ENCODE peak calls at places on chromosomes 16 and 17, in four cellular contexts. One of them, this sample, is unnamed.

GRCh38 chr17:35214192-35214591 is 20.0 kb upstream of the SLC35G3 start:
- DNase-seq in transverse colon: no peak
- DNase-seq in left lung: no peak
- DNase-seq in brain microvascular endothelial cell: no peak
- DNase-seq in this sample: no peak

GRCh38 chr17:50817142-50817751 is 18.1 kb upstream of the WFIKKN2 start:
- DNase-seq in left lung: no peak
- DNase-seq in brain microvascular endothelial cell: no peak
- DNase-seq in transverse colon: peak
- DNase-seq in this sample: peak

GRCh38 chr16:75246504-75247205 is 4.8 kb downstream of the BCAR1 start:
- DNase-seq in left lung: no peak
- DNase-seq in transverse colon: no peak
- DNase-seq in brain microvascular endothelial cell: peak
- DNase-seq in this sample: peak

GRCh38 chr16:76487411-76488064 is 210.3 kb downstream of the CNTNAP4 start:
- DNase-seq in left lung: no peak
- DNase-seq in transverse colon: no peak
- DNase-seq in brain microvascular endothelial cell: no peak
- DNase-seq in this sample: no peak

GRCh38 chr17:67995568-67996191 is 589 bp downstream of the C17orf58 start:
- DNase-seq in left lung: no peak
- DNase-seq in brain microvascular endothelial cell: no peak
- DNase-seq in transverse colon: peak
- DNase-seq in this sample: peak

GRCh38 chr17:72876413-72876812 is 216.1 kb downstream of the SLC39A11 start:
- DNase-seq in brain microvascular endothelial cell: no peak
- DNase-seq in left lung: no peak
- DNase-seq in transverse colon: no peak
- DNase-seq in this sample: no peak

GRCh38 chr16:2486645-2487516 is 12.0 kb downstream of the TBC1D24 start:
- DNase-seq in brain microvascular endothelial cell: no peak
- DNase-seq in left lung: peak
- DNase-seq in transverse colon: peak
- DNase-seq in this sample: peak

GRCh38 chr16:424033-424622 is 1.3 kb upstream of the RAB11FIP3 start:
- DNase-seq in brain microvascular endothelial cell: peak
- DNase-seq in left lung: peak
- DNase-seq in transverse colon: peak
- DNase-seq in this sample: peak

GRCh38 chr17:81576621-81577277 is 24.6 kb upstream of the FAAP100 start:
- DNase-seq in transverse colon: no peak
- DNase-seq in left lung: no peak
- DNase-seq in brain microvascular endothelial cell: peak
- DNase-seq in this sample: peak

GRCh38 chr16:2142942-2143868 is 5.2 kb upstream of the RAB26 start:
- DNase-seq in brain microvascular endothelial cell: no peak
- DNase-seq in transverse colon: no peak
- DNase-seq in left lung: no peak
- DNase-seq in this sample: no peak

GRCh38 chr17:64212122-64212521 is 50.9 kb downstream of the TEX2 start:
- DNase-seq in left lung: no peak
- DNase-seq in transverse colon: no peak
- DNase-seq in brain microvascular endothelial cell: peak
- DNase-seq in this sample: peak

GRCh38 chr16:75208242-75208825 is 1.4 kb upstream of the CTRB2 start:
- DNase-seq in brain microvascular endothelial cell: no peak
- DNase-seq in transverse colon: no peak
- DNase-seq in left lung: no peak
- DNase-seq in this sample: no peak

GRCh38 chr17:6660765-6661463 is 9.4 kb downstream of the C17orf100 start:
- DNase-seq in left lung: no peak
- DNase-seq in transverse colon: no peak
- DNase-seq in brain microvascular endothelial cell: no peak
- DNase-seq in this sample: no peak

GRCh38 chr17:50150354-50151040 is at the start of gene PPP1R9B:
- DNase-seq in left lung: no peak
- DNase-seq in brain microvascular endothelial cell: no peak
- DNase-seq in transverse colon: no peak
- DNase-seq in this sample: no peak

GRCh38 chr17:60525347-60525623 is 757 bp downstream of the APPBP2 start:
- DNase-seq in left lung: no peak
- DNase-seq in brain microvascular endothelial cell: no peak
- DNase-seq in transverse colon: no peak
- DNase-seq in this sample: no peak

GRCh38 chr17:19262650-19263620 is 25.8 kb downstream of the EPN2 start:
- DNase-seq in transverse colon: no peak
- DNase-seq in brain microvascular endothelial cell: peak
- DNase-seq in left lung: no peak
- DNase-seq in this sample: peak

GRCh38 chr17:64941761-64942160 is 22.5 kb upstream of the LRRC37A3 start:
- DNase-seq in left lung: no peak
- DNase-seq in brain microvascular endothelial cell: no peak
- DNase-seq in transverse colon: no peak
- DNase-seq in this sample: no peak

GRCh38 chr17:6195123-6195522 is 124.9 kb downstream of the WSCD1 start:
- DNase-seq in left lung: no peak
- DNase-seq in brain microvascular endothelial cell: no peak
- DNase-seq in transverse colon: no peak
- DNase-seq in this sample: no peak

GRCh38 chr17:16374129-16374528 is 6.8 kb upstream of the UBB start:
- DNase-seq in left lung: no peak
- DNase-seq in transverse colon: peak
- DNase-seq in brain microvascular endothelial cell: peak
- DNase-seq in this sample: peak

GRCh38 chr16:51937771-51938170 is 609.2 kb downstream of the TOX3 start:
- DNase-seq in transverse colon: no peak
- DNase-seq in left lung: no peak
- DNase-seq in brain microvascular endothelial cell: peak
- DNase-seq in this sample: peak

GRCh38 chr16:66900721-66901441 is 17.8 kb downstream of the CDH16 start:
- DNase-seq in transverse colon: peak
- DNase-seq in left lung: peak
- DNase-seq in brain microvascular endothelial cell: no peak
- DNase-seq in this sample: no peak

GRCh38 chr16:30557397-30557949 is 701 bp downstream of the ZNF764 start:
- DNase-seq in transverse colon: no peak
- DNase-seq in left lung: no peak
- DNase-seq in brain microvascular endothelial cell: no peak
- DNase-seq in this sample: no peak

GRCh38 chr17:17304521-17304985 is 1.4 kb downstream of the NT5M start:
- DNase-seq in brain microvascular endothelial cell: no peak
- DNase-seq in transverse colon: no peak
- DNase-seq in left lung: no peak
- DNase-seq in this sample: no peak

DNA sequence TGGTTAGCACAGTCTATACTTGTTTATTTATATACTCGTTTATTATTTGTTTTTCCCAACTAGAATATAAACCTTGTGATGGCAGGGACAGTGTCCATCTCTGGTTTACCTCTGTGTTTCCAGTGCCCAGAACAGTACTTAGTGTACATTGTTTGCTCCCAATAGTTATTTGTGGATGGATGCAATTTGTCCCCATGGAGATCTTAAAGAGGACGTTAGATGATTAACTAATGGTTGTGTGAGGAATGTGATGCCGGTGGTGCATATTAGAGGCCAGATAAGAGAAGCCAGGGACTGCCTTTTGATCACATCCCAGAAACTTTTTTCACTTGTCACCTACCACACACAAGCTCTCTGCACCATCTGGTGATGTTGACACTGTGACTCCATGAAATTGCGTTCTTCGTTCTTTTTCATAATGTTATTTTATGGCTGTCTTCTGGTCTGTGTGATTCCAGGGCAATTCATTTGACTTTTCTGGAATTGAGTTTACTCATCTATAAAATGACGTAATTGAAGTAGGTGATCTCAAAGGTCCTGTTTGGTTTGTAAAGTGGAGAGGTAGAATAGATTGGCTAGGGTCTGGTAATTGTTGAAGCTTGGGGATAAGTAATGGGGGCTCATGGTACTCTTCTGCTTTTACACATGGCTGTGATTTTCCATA is 1.2 kb downstream of the COX10 start:
- DNase-seq in transverse colon: no peak
- DNase-seq in left lung: no peak
- DNase-seq in brain microvascular endothelial cell: no peak
- DNase-seq in this sample: no peak
- H3K4me3 ChIP-seq in transverse colon: peak
- H3K4me3 ChIP-seq in left lung: peak
- H3K4me3 ChIP-seq in brain microvascular endothelial cell: peak
- H3K4me3 ChIP-seq in this sample: no peak

GRCh38 chr17:75764711-75765421 is at the start of gene GALK1:
- DNase-seq in transverse colon: peak
- DNase-seq in brain microvascular endothelial cell: peak
- DNase-seq in left lung: peak
- DNase-seq in this sample: peak
- TF ChIP-seq CTCF in transverse colon: peak
- TF ChIP-seq CTCF in brain microvascular endothelial cell: peak
- TF ChIP-seq CTCF in left lung: no peak
- TF ChIP-seq CTCF in this sample: peak

GRCh38 chr17:39627717-39628516 is 1.2 kb downstream of the PPP1R1B start:
- DNase-seq in transverse colon: peak
- DNase-seq in left lung: no peak
- DNase-seq in brain microvascular endothelial cell: no peak
- DNase-seq in this sample: no peak

GRCh38 chr17:39626671-39627169 is at the start of gene PPP1R1B:
- DNase-seq in left lung: no peak
- DNase-seq in brain microvascular endothelial cell: no peak
- DNase-seq in transverse colon: peak
- DNase-seq in this sample: peak

GRCh38 chr17:39625198-39625769 is 1.5 kb upstream of the PPP1R1B start:
- DNase-seq in brain microvascular endothelial cell: no peak
- DNase-seq in transverse colon: peak
- DNase-seq in left lung: no peak
- DNase-seq in this sample: no peak

GRCh38 chr17:39627170-39627716 is 491 bp downstream of the PPP1R1B start:
- DNase-seq in brain microvascular endothelial cell: no peak
- DNase-seq in transverse colon: no peak
- DNase-seq in left lung: no peak
- DNase-seq in this sample: no peak

GRCh38 chr17:39626171-39626670 is 531 bp upstream of the PPP1R1B start:
- DNase-seq in transverse colon: peak
- DNase-seq in brain microvascular endothelial cell: no peak
- DNase-seq in left lung: no peak
- DNase-seq in this sample: no peak
- H3K4me3 ChIP-seq in transverse colon: peak
- H3K4me3 ChIP-seq in brain microvascular endothelial cell: no peak
- H3K4me3 ChIP-seq in left lung: no peak
- H3K4me3 ChIP-seq in this sample: no peak

GRCh38 chr16:89491238-89491869 is 993 bp upstream of the ANKRD11 start:
- DNase-seq in brain microvascular endothelial cell: no peak
- DNase-seq in left lung: no peak
- DNase-seq in transverse colon: no peak
- DNase-seq in this sample: peak
- TF ChIP-seq CTCF in brain microvascular endothelial cell: peak
- TF ChIP-seq CTCF in left lung: no peak
- TF ChIP-seq CTCF in transverse colon: peak
- TF ChIP-seq CTCF in this sample: peak

GRCh38 chr17:77644181-77644972 is 314.1 kb upstream of the TNRC6C start:
- DNase-seq in brain microvascular endothelial cell: no peak
- DNase-seq in left lung: no peak
- DNase-seq in transverse colon: no peak
- DNase-seq in this sample: no peak

GRCh38 chr17:77647531-77647930 is 311.0 kb upstream of the TNRC6C start:
- DNase-seq in brain microvascular endothelial cell: no peak
- DNase-seq in left lung: no peak
- DNase-seq in transverse colon: no peak
- DNase-seq in this sample: no peak

GRCh38 chr17:77641718-77642117 is 316.8 kb upstream of the TNRC6C start:
- DNase-seq in transverse colon: no peak
- DNase-seq in left lung: no peak
- DNase-seq in brain microvascular endothelial cell: no peak
- DNase-seq in this sample: no peak

GRCh38 chr17:77645441-77646430 is 312.8 kb upstream of the TNRC6C start:
- DNase-seq in left lung: no peak
- DNase-seq in transverse colon: no peak
- DNase-seq in brain microvascular endothelial cell: peak
- DNase-seq in this sample: peak

GRCh38 chr17:77644981-77645380 is 313.5 kb upstream of the TNRC6C start:
- DNase-seq in left lung: no peak
- DNase-seq in transverse colon: no peak
- DNase-seq in brain microvascular endothelial cell: no peak
- DNase-seq in this sample: no peak
- H3K4me3 ChIP-seq in left lung: no peak
- H3K4me3 ChIP-seq in transverse colon: no peak
- H3K4me3 ChIP-seq in brain microvascular endothelial cell: no peak
- H3K4me3 ChIP-seq in this sample: no peak

DNA sequence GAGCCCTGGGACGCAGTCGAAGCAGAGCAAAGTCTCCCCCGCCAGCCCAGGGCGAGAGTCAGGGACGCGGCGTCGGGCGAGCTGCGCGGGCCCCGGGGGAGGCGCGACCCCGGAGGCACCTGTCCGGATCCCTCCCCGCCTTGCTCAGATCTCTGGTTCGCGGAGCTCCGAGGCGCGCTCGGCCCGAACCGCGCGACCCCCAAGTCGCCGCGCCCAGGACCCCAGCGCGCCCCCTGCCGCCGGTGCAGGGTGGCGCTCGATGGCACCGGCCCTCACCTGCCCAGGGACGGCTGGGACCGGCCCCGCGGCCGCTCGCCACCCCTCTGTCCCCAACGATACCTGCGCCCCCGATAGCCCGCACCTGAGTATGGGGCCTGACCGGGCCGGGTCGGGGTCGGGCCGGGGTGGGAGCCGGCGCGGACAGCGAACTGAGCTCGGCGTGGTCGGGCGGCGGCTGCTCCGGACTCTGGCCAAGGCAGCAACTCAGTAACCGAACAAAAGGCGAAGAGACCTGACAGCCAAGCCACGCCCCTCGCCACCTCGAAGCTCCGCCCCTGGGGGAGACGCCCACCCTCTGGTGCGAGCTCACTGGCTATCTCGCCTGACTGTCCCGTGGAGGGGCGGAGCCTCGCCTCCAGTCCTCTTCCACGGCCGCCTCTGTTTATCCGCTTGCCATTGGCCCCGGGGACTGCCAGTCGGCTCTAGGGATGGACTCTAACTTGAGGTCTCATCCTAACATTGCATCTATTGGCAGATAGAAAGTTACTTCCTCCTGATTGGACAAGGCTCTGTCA is at the start of gene JUP:
- DNase-seq in transverse colon: peak
- DNase-seq in brain microvascular endothelial cell: peak
- DNase-seq in left lung: peak
- DNase-seq in this sample: peak
- TF ChIP-seq CTCF in transverse colon: peak
- TF ChIP-seq CTCF in brain microvascular endothelial cell: peak
- TF ChIP-seq CTCF in left lung: peak
- TF ChIP-seq CTCF in this sample: peak

GRCh38 chr16:11100239-11100750 is 155.7 kb downstream of the SOCS1 start:
- DNase-seq in brain microvascular endothelial cell: peak
- DNase-seq in transverse colon: peak
- DNase-seq in left lung: no peak
- DNase-seq in this sample: peak
- H3K4me3 ChIP-seq in brain microvascular endothelial cell: no peak
- H3K4me3 ChIP-seq in transverse colon: no peak
- H3K4me3 ChIP-seq in left lung: no peak
- H3K4me3 ChIP-seq in this sample: no peak